ENCODE peak calls at places on chromosomes 12 and 14, in four cellular contexts. W, N, S and K are unnamed samples.

GRCh38 chr14:65260786-65261185 is 151.7 kb upstream of the FUT8 start:
- DNase-seq in W (no peak), S (no peak), N (peak), K (no peak)

GRCh38 chr14:76413962-76414665 is 38.2 kb downstream of the ESRRB start:
- DNase-seq in S (no peak), N (no peak), W (no peak), K (no peak)

GRCh38 chr12:116442981-116443380 is 116.2 kb upstream of the MAP1LC3B2 start:
- DNase-seq in S (no peak), W (no peak), N (peak), K (no peak)

GRCh38 chr14:104283197-104284106 is 145.1 kb downstream of the KIF26A start:
- DNase-seq in N (no peak), W (no peak), S (no peak), K (no peak)

GRCh38 chr12:123908884-123909807 is 63.5 kb downstream of the CCDC92 start:
- DNase-seq in W (no peak), N (no peak), S (no peak), K (no peak)

GRCh38 chr12:62957233-62957953 is 22.4 kb upstream of the PPM1H start:
- DNase-seq in W (no peak), N (peak), S (no peak), K (no peak)

GRCh38 chr12:113980537-113981337 is 14.6 kb upstream of the RBM19 start:
- DNase-seq in S (no peak), W (no peak), N (peak), K (peak)

GRCh38 chr12:132700212-132700913 is 10.3 kb upstream of the PGAM5 start:
- DNase-seq in N (peak), S (no peak), W (no peak), K (no peak)

GRCh38 chr12:81888341-81888740 is 129.2 kb upstream of the PPFIA2 start:
- DNase-seq in N (no peak), S (no peak), W (no peak), K (no peak)

GRCh38 chr14:23327947-23328744 is 6.9 kb downstream of the PABPN1 start:
- DNase-seq in S (peak), W (peak), N (peak), K (peak)

GRCh38 chr12:74624206-74624605 is 86.6 kb downstream of the ATXN7L3B start:
- DNase-seq in N (no peak), S (no peak), W (no peak), K (no peak)

GRCh38 chr12:57590892-57591566 is at the start of gene PIP4K2C:
- DNase-seq in W (peak), S (peak), N (peak), K (peak)

GRCh38 chr14:36275741-36276140 is 44.7 kb downstream of the MBIP start:
- DNase-seq in S (no peak), W (no peak), N (no peak), K (no peak)

GRCh38 chr12:59928416-59928815 is 332.6 kb downstream of the SLC16A7 start:
- DNase-seq in W (no peak), S (no peak), N (no peak), K (no peak)

GRCh38 chr12:131370791-131371579 is 339.9 kb upstream of the SFSWAP start:
- DNase-seq in S (no peak), W (no peak), N (no peak), K (no peak)

GRCh38 chr14:49971156-49972141 is 78.6 kb downstream of the ARF6 start:
- DNase-seq in N (peak), S (peak), W (no peak), K (no peak)

GRCh38 chr14:81062816-81063215 is 107.4 kb downstream of the TSHR start:
- DNase-seq in S (no peak), W (no peak), N (peak), K (peak)

GRCh38 chr12:93126069-93126474 is 197.0 kb upstream of the EEA1 start:
- DNase-seq in N (no peak), W (no peak), S (no peak), K (no peak)

GRCh38 chr12:574475-575128 is 88.6 kb downstream of the NINJ2 start:
- DNase-seq in S (no peak), N (no peak), W (no peak), K (peak)

GRCh38 chr12:95396849-95397498 is 77.0 kb upstream of the METAP2 start:
- DNase-seq in N (peak), W (no peak), S (no peak), K (no peak)

GRCh38 chr14:104438166-104438887 is 141.2 kb upstream of the C14orf180 start:
- DNase-seq in S (no peak), W (no peak), N (no peak), K (no peak)

GRCh38 chr14:70894868-70895267 is 12.4 kb upstream of the PCNX1 start:
- DNase-seq in N (no peak), W (no peak), S (no peak), K (no peak)

GRCh38 chr12:81329088-81329487 is 251.2 kb downstream of the ACSS3 start:
- DNase-seq in S (no peak), N (peak), W (no peak), K (no peak)